ENCODE peak calls at places on chromosome 9, in six cellular contexts. O is RWPE2; V is PC-3; P is left lung; D is stimulated activated effector memory CD8-positive, alpha-beta T cell treated with anti-CD3 and anti-CD28 coated beads, Interleukin-12 subunit alpha, Interleukin-12 subunit beta, amount 100 ng/mL, for 72 hours; R is effector memory CD8-positive, alpha-beta T cell. X is an unnamed sample.

GRCh38 chr9:79682076-79682736 is 110.4 kb downstream of the TLE4 start:
- ATAC-seq in O (no peak), V (no peak), P (no peak), D (no peak), R (no peak), X (no peak)

GRCh38 chr9:137136261-137136925 is 2.6 kb upstream of the GRIN1 start:
- ATAC-seq in O (peak; percentile 40), V (peak; percentile 60), P (no peak), D (peak; percentile 35), R (no peak), X (no peak)

GRCh38 chr9:93875330-93875729 is 79.8 kb downstream of the BARX1 start:
- ATAC-seq in O (no peak), V (no peak), P (no peak), D (no peak), R (no peak), X (no peak)

GRCh38 chr9:4725706-4726442 is 15.1 kb downstream of the AK3 start:
- ATAC-seq in O (no peak), V (peak; percentile 35), P (no peak), D (peak; percentile 97), R (peak; percentile 56), X (peak; percentile 90)

GRCh38 chr9:38339087-38339486 is 53.4 kb upstream of the ALDH1B1 start:
- ATAC-seq in O (no peak), V (no peak), P (peak; percentile 46), D (peak; percentile 88), R (peak; percentile 56), X (peak; percentile 90)

GRCh38 chr9:98993570-98993945 is 49.9 kb downstream of the COL15A1 start:
- ATAC-seq in O (no peak), V (no peak), P (peak; percentile 77), D (peak; percentile 82), R (peak; percentile 42), X (peak; percentile 97)

GRCh38 chr9:127360829-127361228 is 36.1 kb upstream of the SLC2A8 start:
- ATAC-seq in O (peak; percentile 74), V (peak; percentile 33), P (peak; percentile 36), D (peak; percentile 13), R (no peak), X (no peak)

GRCh38 chr9:78618735-78619134 is 321.8 kb downstream of the PSAT1 start:
- ATAC-seq in O (no peak), V (no peak), P (no peak), D (no peak), R (no peak), X (no peak)

X was measured in activated T-helper 17 cell treated with anti-CD3 and anti-CD28 coated beads, Interleukin-2, amount 50 U/mL, for 72 hours.